ENCODE peak calls at places on chromosomes 12 and 14, in nine cellular contexts. One of them, this sample, is unnamed.

GRCh38 chr12:46792925-46793324 is 32.9 kb downstream of the SLC38A4 start:
- DNase-seq in foreskin fibroblast: no peak
- DNase-seq in tibial nerve: no peak
- DNase-seq in thoracic aorta: no peak
- DNase-seq in astrocyte of the hippocampus: no peak
- DNase-seq in NCI-H187: no peak
- DNase-seq in fibroblast of lung: no peak
- DNase-seq in NCI-H1092: no peak
- DNase-seq in GM06990: no peak
- DNase-seq in this sample: no peak

GRCh38 chr14:23578560-23579310 is at the start of gene JPH4:
- DNase-seq in foreskin fibroblast: no peak
- DNase-seq in tibial nerve: no peak
- DNase-seq in thoracic aorta: no peak
- DNase-seq in astrocyte of the hippocampus: no peak
- DNase-seq in NCI-H187: no peak
- DNase-seq in fibroblast of lung: no peak
- DNase-seq in NCI-H1092: peak
- DNase-seq in GM06990: no peak
- DNase-seq in this sample: no peak

GRCh38 chr12:109310247-109311125 is 1.4 kb upstream of the FOXN4 start:
- DNase-seq in foreskin fibroblast: peak
- DNase-seq in tibial nerve: no peak
- DNase-seq in thoracic aorta: no peak
- DNase-seq in astrocyte of the hippocampus: no peak
- DNase-seq in NCI-H187: peak
- DNase-seq in fibroblast of lung: no peak
- DNase-seq in NCI-H1092: peak
- DNase-seq in GM06990: no peak
- DNase-seq in this sample: no peak

GRCh38 chr14:54366726-54367707 is 29.8 kb upstream of the CDKN3 start:
- DNase-seq in foreskin fibroblast: peak
- DNase-seq in tibial nerve: no peak
- DNase-seq in thoracic aorta: no peak
- DNase-seq in astrocyte of the hippocampus: peak
- DNase-seq in NCI-H187: no peak
- DNase-seq in fibroblast of lung: peak
- DNase-seq in NCI-H1092: peak
- DNase-seq in GM06990: no peak
- DNase-seq in this sample: no peak

GRCh38 chr12:69330475-69331473 is 17.4 kb upstream of the LYZ start:
- DNase-seq in foreskin fibroblast: peak
- DNase-seq in tibial nerve: peak
- DNase-seq in thoracic aorta: no peak
- DNase-seq in astrocyte of the hippocampus: peak
- DNase-seq in NCI-H187: no peak
- DNase-seq in fibroblast of lung: peak
- DNase-seq in NCI-H1092: no peak
- DNase-seq in GM06990: peak
- DNase-seq in this sample: no peak

GRCh38 chr12:109523071-109523470 is 45.6 kb downstream of the UBE3B start:
- DNase-seq in foreskin fibroblast: no peak
- DNase-seq in tibial nerve: no peak
- DNase-seq in thoracic aorta: no peak
- DNase-seq in astrocyte of the hippocampus: no peak
- DNase-seq in NCI-H187: no peak
- DNase-seq in fibroblast of lung: no peak
- DNase-seq in NCI-H1092: no peak
- DNase-seq in GM06990: no peak
- DNase-seq in this sample: no peak

GRCh38 chr12:65556676-65557424 is 267.4 kb upstream of the HMGA2 start:
- DNase-seq in foreskin fibroblast: peak
- DNase-seq in tibial nerve: peak
- DNase-seq in thoracic aorta: peak
- DNase-seq in astrocyte of the hippocampus: peak
- DNase-seq in NCI-H187: no peak
- DNase-seq in fibroblast of lung: peak
- DNase-seq in NCI-H1092: no peak
- DNase-seq in GM06990: peak
- DNase-seq in this sample: peak

GRCh38 chr12:116861331-116861730 is 19.9 kb downstream of the HRK start:
- DNase-seq in foreskin fibroblast: peak
- DNase-seq in tibial nerve: no peak
- DNase-seq in thoracic aorta: no peak
- DNase-seq in astrocyte of the hippocampus: peak
- DNase-seq in NCI-H187: no peak
- DNase-seq in fibroblast of lung: peak
- DNase-seq in NCI-H1092: no peak
- DNase-seq in GM06990: peak
- DNase-seq in this sample: peak

GRCh38 chr12:34354239-34355200 is 332.2 kb downstream of the ALG10 start:
- DNase-seq in foreskin fibroblast: no peak
- DNase-seq in tibial nerve: no peak
- DNase-seq in thoracic aorta: no peak
- DNase-seq in astrocyte of the hippocampus: no peak
- DNase-seq in NCI-H187: no peak
- DNase-seq in fibroblast of lung: no peak
- DNase-seq in NCI-H1092: no peak
- DNase-seq in GM06990: no peak
- DNase-seq in this sample: no peak

GRCh38 chr12:116150001-116150400 is 127.5 kb downstream of the MED13L start:
- DNase-seq in foreskin fibroblast: peak
- DNase-seq in tibial nerve: no peak
- DNase-seq in thoracic aorta: no peak
- DNase-seq in astrocyte of the hippocampus: peak
- DNase-seq in NCI-H187: no peak
- DNase-seq in fibroblast of lung: no peak
- DNase-seq in NCI-H1092: no peak
- DNase-seq in GM06990: no peak
- DNase-seq in this sample: no peak

GRCh38 chr14:29782041-29782440 is 145.6 kb downstream of the PRKD1 start:
- DNase-seq in foreskin fibroblast: no peak
- DNase-seq in tibial nerve: no peak
- DNase-seq in thoracic aorta: no peak
- DNase-seq in astrocyte of the hippocampus: no peak
- DNase-seq in NCI-H187: no peak
- DNase-seq in fibroblast of lung: no peak
- DNase-seq in NCI-H1092: no peak
- DNase-seq in GM06990: no peak
- DNase-seq in this sample: no peak

GRCh38 chr14:104133496-104133895 is 4.9 kb upstream of the KIF26A start:
- DNase-seq in foreskin fibroblast: no peak
- DNase-seq in tibial nerve: no peak
- DNase-seq in thoracic aorta: no peak
- DNase-seq in astrocyte of the hippocampus: no peak
- DNase-seq in NCI-H187: no peak
- DNase-seq in fibroblast of lung: no peak
- DNase-seq in NCI-H1092: no peak
- DNase-seq in GM06990: no peak
- DNase-seq in this sample: no peak

GRCh38 chr14:68669101-68669500 is 123.8 kb downstream of the ZFP36L1 start:
- DNase-seq in foreskin fibroblast: peak
- DNase-seq in tibial nerve: no peak
- DNase-seq in thoracic aorta: no peak
- DNase-seq in astrocyte of the hippocampus: no peak
- DNase-seq in NCI-H187: no peak
- DNase-seq in fibroblast of lung: no peak
- DNase-seq in NCI-H1092: no peak
- DNase-seq in GM06990: no peak
- DNase-seq in this sample: no peak

GRCh38 chr12:55670213-55670730 is 33.6 kb downstream of the OR10P1 start:
- DNase-seq in foreskin fibroblast: no peak
- DNase-seq in tibial nerve: no peak
- DNase-seq in thoracic aorta: no peak
- DNase-seq in astrocyte of the hippocampus: no peak
- DNase-seq in NCI-H187: no peak
- DNase-seq in fibroblast of lung: no peak
- DNase-seq in NCI-H1092: no peak
- DNase-seq in GM06990: no peak
- DNase-seq in this sample: no peak

GRCh38 chr14:55609681-55610080 is 29.7 kb downstream of the KTN1 start:
- DNase-seq in foreskin fibroblast: peak
- DNase-seq in tibial nerve: no peak
- DNase-seq in thoracic aorta: no peak
- DNase-seq in astrocyte of the hippocampus: peak
- DNase-seq in NCI-H187: no peak
- DNase-seq in fibroblast of lung: peak
- DNase-seq in NCI-H1092: no peak
- DNase-seq in GM06990: no peak
- DNase-seq in this sample: no peak

GRCh38 chr12:117053597-117054201 is 45.5 kb downstream of the TESC start:
- DNase-seq in foreskin fibroblast: no peak
- DNase-seq in tibial nerve: no peak
- DNase-seq in thoracic aorta: no peak
- DNase-seq in astrocyte of the hippocampus: no peak
- DNase-seq in NCI-H187: no peak
- DNase-seq in fibroblast of lung: no peak
- DNase-seq in NCI-H1092: no peak
- DNase-seq in GM06990: no peak
- DNase-seq in this sample: no peak

This sample was measured in GM12878.